ENCODE peak calls at places on chromosomes 7 and 10, in ten cellular contexts. Z is H9; K is stomach; C is dorsolateral prefrontal cortex; T is right lobe of liver; R is CD4-positive, alpha-beta T cell; P is astrocyte; L is A549; A is K562; N is PC-3. S is an unnamed sample.

GRCh38 chr10:86255405-86256251 is 111.0 kb downstream of the GRID1 start:
- DNase-seq in C (no peak), K (no peak), R (no peak), N (no peak), L (no peak), A (no peak), Z (peak), P (no peak), T (no peak), S (no peak)

GRCh38 chr7:30674420-30674819 is 7.8 kb downstream of the CRHR2 start:
- DNase-seq in P (no peak), Z (no peak), L (no peak), N (no peak), R (no peak), A (no peak), K (no peak), T (no peak), C (no peak), S (no peak)

GRCh38 chr10:71014021-71014782 is 125.8 kb upstream of the PCBD1 start:
- DNase-seq in T (no peak), K (no peak), A (no peak), C (no peak), R (no peak), N (no peak), P (no peak), L (no peak), Z (no peak), S (no peak)

GRCh38 chr10:72096115-72097000 is 8.0 kb upstream of the SPOCK2 start:
- DNase-seq in K (no peak), Z (no peak), R (no peak), A (peak), T (no peak), C (no peak), N (no peak), L (peak), P (peak), S (no peak)

GRCh38 chr7:47154781-47155180 is 427.1 kb downstream of the TNS3 start:
- DNase-seq in T (no peak), C (no peak), Z (no peak), A (no peak), R (no peak), N (no peak), K (no peak), L (no peak), P (no peak), S (no peak)

GRCh38 chr10:100571069-100571817 is 35.5 kb downstream of the HIF1AN start:
- DNase-seq in R (no peak), K (no peak), L (no peak), A (no peak), N (no peak), T (no peak), P (no peak), Z (peak), C (no peak), S (no peak)

GRCh38 chr10:36116751-36117150 is 474.7 kb upstream of the FZD8 start:
- DNase-seq in N (no peak), A (no peak), Z (no peak), T (no peak), K (no peak), R (no peak), C (no peak), L (no peak), P (no peak), S (no peak)

GRCh38 chr7:35865287-35865686 is 64.4 kb downstream of the SEPTIN7 start:
- DNase-seq in K (no peak), Z (no peak), L (no peak), R (no peak), P (no peak), C (no peak), N (no peak), A (no peak), T (no peak), S (no peak)

GRCh38 chr7:122383934-122384333 is 79.4 kb upstream of the FEZF1 start:
- DNase-seq in N (no peak), C (no peak), P (no peak), A (no peak), T (no peak), R (no peak), L (no peak), K (no peak), Z (no peak), S (no peak)

GRCh38 chr7:97418312-97418711 is 300.8 kb downstream of the SDHAF3 start:
- DNase-seq in R (no peak), Z (peak), L (peak), N (no peak), P (no peak), C (no peak), A (no peak), T (no peak), K (no peak), S (no peak)

GRCh38 chr7:138304071-138304320 is 156.1 kb upstream of the TRIM24 start:
- DNase-seq in Z (no peak), K (no peak), C (no peak), L (no peak), R (no peak), N (no peak), A (no peak), P (no peak), T (no peak), S (no peak)

GRCh38 chr7:122550545-122550944 is 148.4 kb downstream of the RNF133 start:
- DNase-seq in K (no peak), P (peak), R (no peak), L (no peak), T (no peak), N (peak), Z (no peak), A (no peak), C (no peak), S (no peak)

GRCh38 chr10:132488231-132488821 is 49.3 kb upstream of the INPP5A start:
- DNase-seq in T (peak), R (no peak), L (no peak), P (no peak), K (no peak), N (no peak), Z (no peak), C (no peak), A (no peak), S (peak)

GRCh38 chr7:5382281-5383041 is 41.2 kb downstream of the TNRC18 start:
- DNase-seq in Z (peak), A (peak), P (peak), K (no peak), N (no peak), T (no peak), R (no peak), C (peak), L (no peak), S (peak)

GRCh38 chr7:27730112-27730511 is 9.8 kb upstream of the TAX1BP1 start:
- DNase-seq in Z (no peak), N (no peak), P (no peak), T (no peak), L (no peak), A (no peak), K (no peak), C (no peak), R (no peak), S (no peak)

GRCh38 chr10:85614566-85614965 is 752.0 kb downstream of the GRID1 start:
- DNase-seq in N (no peak), K (no peak), C (no peak), R (no peak), T (no peak), L (no peak), P (no peak), Z (no peak), A (no peak), S (no peak)

GRCh38 chr10:30701471-30702173 is 72.1 kb upstream of the LYZL2 start:
- DNase-seq in C (no peak), L (peak), N (peak), T (no peak), A (no peak), Z (no peak), R (peak), K (peak), P (peak), S (no peak)

GRCh38 chr7:15783971-15784693 is 97.6 kb upstream of the MEOX2 start:
- DNase-seq in P (no peak), Z (peak), K (no peak), N (no peak), T (no peak), A (no peak), C (no peak), R (no peak), L (no peak), S (no peak)

GRCh38 chr7:108403597-108404217 is 52.5 kb downstream of the NRCAM start:
- DNase-seq in R (no peak), A (no peak), L (no peak), Z (no peak), P (no peak), T (no peak), C (no peak), N (no peak), K (no peak), S (no peak)

GRCh38 chr10:97784200-97784811 is 12.5 kb upstream of the SFRP5 start:
- DNase-seq in Z (no peak), K (no peak), T (peak), L (no peak), C (no peak), R (no peak), N (no peak), P (no peak), A (no peak), S (no peak)

GRCh38 chr10:21497177-21497807 is 28.2 kb downstream of the SKIDA1 start:
- DNase-seq in L (peak), T (peak), N (peak), K (peak), A (no peak), P (peak), Z (peak), R (peak), C (peak), S (peak)

GRCh38 chr7:28811990-28812389 is 146.1 kb downstream of the TRIL start:
- DNase-seq in C (no peak), A (no peak), P (no peak), R (no peak), N (no peak), L (no peak), K (no peak), Z (no peak), T (no peak), S (no peak)

GRCh38 chr7:27134392-27134791 is 3.8 kb upstream of the HOXA4 start:
- DNase-seq in P (peak), K (no peak), C (no peak), T (no peak), R (no peak), L (no peak), N (peak), Z (no peak), A (no peak), S (no peak)

GRCh38 chr7:112930787-112931186 is 140.6 kb upstream of the TMEM168 start:
- DNase-seq in T (no peak), A (no peak), P (peak), K (no peak), C (no peak), R (no peak), L (no peak), Z (no peak), N (peak), S (no peak)

GRCh38 chr10:43138757-43139241 is 554 bp downstream of the CSGALNACT2 start:
- DNase-seq in C (no peak), K (no peak), T (no peak), L (peak), P (peak), R (peak), N (peak), Z (no peak), A (peak), S (no peak)

GRCh38 chr7:128217030-128217805 is 23.9 kb upstream of the LEP start:
- DNase-seq in Z (peak), N (peak), L (peak), R (no peak), T (peak), P (peak), K (no peak), A (peak), C (no peak), S (no peak)

GRCh38 chr10:114255227-114255626 is 16.2 kb downstream of the VWA2 start:
- DNase-seq in C (no peak), A (peak), R (no peak), Z (no peak), K (no peak), P (no peak), N (no peak), L (no peak), T (no peak), S (no peak)

GRCh38 chr10:114256822-114257221 is 17.8 kb downstream of the VWA2 start:
- DNase-seq in K (no peak), R (no peak), N (no peak), L (no peak), Z (no peak), T (no peak), C (no peak), A (no peak), P (peak), S (no peak)

GRCh38 chr10:114257488-114257887 is 18.4 kb downstream of the VWA2 start:
- DNase-seq in L (no peak), P (no peak), T (no peak), N (no peak), Z (no peak), R (no peak), C (no peak), A (no peak), K (no peak), S (no peak)

GRCh38 chr10:114258274-114258840 is 19.3 kb downstream of the VWA2 start:
- DNase-seq in P (no peak), N (no peak), A (no peak), Z (no peak), L (no peak), T (no peak), K (peak), C (no peak), R (no peak), S (no peak)

GRCh38 chr10:114256041-114256765 is 17.1 kb downstream of the VWA2 start:
- DNase-seq in C (no peak), P (no peak), T (no peak), A (no peak), R (no peak), K (no peak), N (no peak), L (no peak), Z (no peak), S (no peak)
- TF ChIP-seq CTCF in C (no peak), P (no peak), T (no peak), A (no peak), R (no peak), K (no peak), N (no peak), L (no peak), Z (no peak), S (no peak)

GRCh38 chr10:52567247-52567580 is 205.4 kb downstream of the MBL2 start:
- DNase-seq in P (no peak), R (no peak), C (no peak), A (no peak), L (no peak), N (no peak), K (no peak), T (no peak), Z (no peak), S (no peak)

GRCh38 chr10:52566471-52567246 is 205.9 kb downstream of the MBL2 start:
- DNase-seq in L (peak), T (no peak), K (no peak), R (no peak), C (no peak), N (peak), Z (no peak), P (peak), A (no peak), S (no peak)

GRCh38 chr10:52568309-52568708 is 204.3 kb downstream of the MBL2 start:
- DNase-seq in T (no peak), P (no peak), Z (no peak), N (peak), C (no peak), A (no peak), R (no peak), L (no peak), K (no peak), S (no peak)

GRCh38 chr10:52561322-52561721 is 211.3 kb downstream of the MBL2 start:
- DNase-seq in R (no peak), C (no peak), A (no peak), Z (no peak), T (no peak), N (no peak), L (no peak), P (no peak), K (no peak), S (no peak)

GRCh38 chr10:52563361-52563760 is 209.2 kb downstream of the MBL2 start:
- DNase-seq in C (no peak), Z (no peak), L (no peak), P (no peak), K (no peak), A (no peak), T (no peak), N (no peak), R (no peak), S (no peak)
- H3K27ac ChIP-seq in C (no peak), Z (no peak), L (no peak), P (no peak), K (no peak), A (no peak), T (no peak), N (no peak), R (no peak), S (no peak)

GRCh38 chr7:37730489-37730888 is 46.9 kb downstream of the GPR141 start:
- DNase-seq in T (no peak), C (no peak), A (no peak), Z (no peak), K (no peak), N (no peak), R (no peak), P (no peak), L (no peak), S (no peak)

GRCh38 chr7:37728747-37729146 is 45.2 kb downstream of the GPR141 start:
- DNase-seq in R (no peak), C (no peak), T (no peak), K (no peak), L (no peak), N (no peak), P (no peak), A (no peak), Z (no peak), S (no peak)

GRCh38 chr7:37729160-37729559 is 45.6 kb downstream of the GPR141 start:
- DNase-seq in L (no peak), N (no peak), T (no peak), K (no peak), P (no peak), Z (no peak), C (no peak), R (no peak), A (no peak), S (no peak)

GRCh38 chr7:37732880-37733279 is 49.3 kb downstream of the GPR141 start:
- DNase-seq in N (peak), Z (no peak), C (no peak), K (no peak), T (no peak), A (no peak), L (no peak), R (no peak), P (no peak), S (no peak)

DNA sequence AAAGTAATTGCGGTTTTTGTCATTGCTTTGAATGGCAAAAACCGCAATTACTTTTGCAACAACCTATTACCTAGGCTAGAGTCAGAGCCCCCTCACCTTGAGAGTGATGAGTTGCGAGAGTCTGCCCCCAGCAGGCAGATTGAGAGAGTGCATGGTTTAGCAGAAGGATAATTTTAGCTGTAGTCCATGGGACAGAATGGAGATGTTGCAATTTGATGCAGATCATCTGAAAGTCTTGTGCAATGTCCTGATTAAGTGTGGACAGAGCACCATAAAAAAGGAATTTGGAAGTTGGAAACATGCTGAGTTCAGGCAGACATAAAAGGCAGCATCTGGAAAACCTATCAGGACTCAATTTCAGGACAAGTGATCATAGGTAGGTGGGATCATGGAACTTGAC is 48.7 kb downstream of the GPR141 start:
- DNase-seq in R (no peak), A (peak), P (no peak), T (no peak), L (peak), N (peak), Z (peak), C (no peak), K (no peak), S (peak)
- TF ChIP-seq CTCF in R (no peak), A (peak), P (no peak), T (peak), L (peak), N (no peak), Z (peak), C (peak), K (no peak), S (peak)

DNA sequence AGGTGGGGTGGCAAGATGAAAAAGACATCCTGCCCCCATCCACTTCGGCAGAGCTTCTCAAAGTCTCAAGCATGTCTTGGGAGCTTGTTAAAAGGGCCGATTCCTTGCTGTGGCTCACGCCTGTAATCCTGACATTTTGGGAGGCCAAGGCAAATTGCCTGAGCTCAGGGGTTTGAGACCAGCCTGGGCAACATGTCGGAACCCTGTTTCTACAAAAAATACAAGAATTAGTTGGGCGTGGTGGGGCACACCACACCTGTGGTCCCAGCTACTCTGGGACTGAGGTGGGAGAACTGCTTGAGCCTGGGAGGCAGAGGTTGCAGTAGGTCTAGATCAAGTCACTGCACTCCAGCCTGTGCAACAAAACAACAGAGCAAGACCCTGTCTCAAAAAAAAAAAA is 14.5 kb downstream of the TRIM8 start:
- DNase-seq in C (no peak), Z (no peak), K (no peak), A (no peak), N (no peak), T (peak), P (no peak), R (no peak), L (no peak), S (no peak)
- H3K27ac ChIP-seq in C (peak), Z (no peak), K (peak), A (no peak), N (no peak), T (no peak), P (no peak), R (peak), L (no peak), S (no peak)

GRCh38 chr7:150927157-150927953 is 50.8 kb downstream of the KCNH2 start:
- DNase-seq in T (no peak), C (no peak), K (no peak), R (peak), L (no peak), A (peak), P (no peak), Z (no peak), N (no peak), S (no peak)

GRCh38 chr7:150931199-150931869 is 46.8 kb downstream of the KCNH2 start:
- DNase-seq in K (peak), Z (no peak), P (no peak), T (no peak), N (no peak), R (peak), L (no peak), C (no peak), A (no peak), S (no peak)

GRCh38 chr7:150926066-150926465 is 52.1 kb downstream of the KCNH2 start:
- DNase-seq in P (no peak), Z (no peak), T (no peak), A (no peak), K (no peak), C (no peak), R (no peak), L (no peak), N (no peak), S (no peak)

GRCh38 chr7:150924256-150924851 is 53.8 kb downstream of the KCNH2 start:
- DNase-seq in C (no peak), T (peak), N (no peak), P (no peak), Z (no peak), L (no peak), K (peak), R (peak), A (no peak), S (no peak)

DNA sequence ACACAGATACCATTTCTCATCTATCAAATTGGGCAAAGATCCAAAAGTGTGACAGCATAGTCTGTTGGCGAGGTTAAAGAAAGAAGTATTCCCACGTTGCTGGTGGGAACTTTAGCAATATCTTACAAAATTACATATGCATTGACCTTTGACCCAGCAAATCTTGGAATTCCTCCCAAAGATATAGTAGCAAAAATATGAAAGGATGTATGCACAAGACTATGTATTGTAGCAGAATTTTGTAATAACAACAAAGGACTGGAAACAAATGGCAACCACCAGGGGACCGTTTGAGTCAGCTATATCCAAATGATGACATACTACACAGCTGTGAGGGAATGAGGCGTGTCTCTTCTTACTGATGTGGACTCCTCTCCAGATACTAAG is 50.2 kb downstream of the KCNH2 start:
- DNase-seq in Z (no peak), P (no peak), A (peak), L (peak), K (no peak), N (peak), C (no peak), R (no peak), T (no peak), S (no peak)
- TF ChIP-seq CTCF in Z (no peak), P (no peak), A (peak), L (no peak), K (no peak), N (peak), C (no peak), R (no peak), T (no peak), S (no peak)

DNA sequence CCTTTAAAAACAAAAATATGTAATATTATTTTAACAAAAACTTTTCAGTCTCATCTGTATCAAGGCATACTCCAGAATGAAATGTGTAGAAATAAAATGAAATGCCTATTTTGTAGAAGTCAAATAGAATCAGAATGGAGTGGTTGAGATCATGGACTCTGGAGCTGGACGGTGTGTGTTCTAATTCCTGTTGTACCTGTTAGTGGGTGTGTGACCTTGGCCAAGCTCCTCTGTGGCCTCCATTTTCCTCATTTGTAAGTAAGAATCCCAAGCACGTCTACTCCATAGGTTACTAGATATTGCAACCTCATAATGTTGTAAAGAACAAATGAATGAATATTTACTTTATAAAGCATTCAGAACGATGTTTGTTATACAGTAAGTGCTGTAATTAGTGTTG is 74.9 kb downstream of the HDAC9 start:
- DNase-seq in K (no peak), A (no peak), L (no peak), P (no peak), R (no peak), T (no peak), Z (no peak), N (no peak), C (no peak), S (no peak)
- H3K27ac ChIP-seq in K (no peak), A (no peak), L (no peak), P (no peak), R (no peak), T (no peak), Z (no peak), N (no peak), C (no peak), S (peak)